ENCODE peak calls at places on chromosomes 1 and 21, in six cellular contexts. D is ACHN, A is Kasumi-1, W is activated T-helper 1 cell treated with Interleukin-2 at 50 U/mL for 16 hours, N is ELR, P is activated T-cell treated with anti-CD3 and anti-CD28 coated beads for 24 hours. L is an unnamed sample.

GRCh38 chr1:30218438-30218837 is 504.9 kb downstream of the MATN1 start:
- DNase-seq in D (no peak), A (no peak), W (no peak), N (no peak), P (no peak), L (no peak)

GRCh38 chr1:112386024-112386723 is 9.8 kb upstream of the CTTNBP2NL start:
- DNase-seq in D (no peak), A (no peak), W (no peak), N (no peak), P (no peak), L (no peak)

GRCh38 chr1:74772945-74773344 is 40.0 kb downstream of the TYW3 start:
- DNase-seq in D (no peak), A (no peak), W (no peak), N (no peak), P (no peak), L (no peak)

GRCh38 chr1:181763736-181764135 is 280.4 kb downstream of the CACNA1E start:
- DNase-seq in D (no peak), A (no peak), W (no peak), N (no peak), P (no peak), L (no peak)

GRCh38 chr1:44849575-44850132 is 6.6 kb upstream of the PTCH2 start:
- DNase-seq in D (no peak), A (no peak), W (no peak), N (peak), P (no peak), L (no peak)

GRCh38 chr1:52237430-52237829 is 95.5 kb downstream of the ZFYVE9 start:
- DNase-seq in D (peak), A (peak), W (no peak), N (peak), P (no peak), L (no peak)

GRCh38 chr1:46810596-46810995 is 11.8 kb downstream of the CYP4B1 start:
- DNase-seq in D (no peak), A (no peak), W (no peak), N (no peak), P (no peak), L (no peak)

GRCh38 chr1:62989497-62989896 is 205.6 kb downstream of the ATG4C start:
- DNase-seq in D (peak), A (no peak), W (no peak), N (no peak), P (no peak), L (no peak)

GRCh38 chr1:110555807-110556470 is 37.0 kb upstream of the KCNA10 start:
- DNase-seq in D (no peak), A (no peak), W (no peak), N (no peak), P (no peak), L (no peak)

GRCh38 chr1:18557621-18558465 is 72.8 kb upstream of the PAX7 start:
- DNase-seq in D (peak), A (no peak), W (no peak), N (no peak), P (peak), L (no peak)

GRCh38 chr1:56095924-56096655 is 483.3 kb downstream of the PLPP3 start:
- DNase-seq in D (no peak), A (no peak), W (no peak), N (peak), P (no peak), L (no peak)

GRCh38 chr21:36699026-36699545 is at the start of gene SIM2:
- DNase-seq in D (peak), A (no peak), W (no peak), N (peak), P (no peak), L (no peak)

GRCh38 chr1:226643701-226644540 is 95.2 kb downstream of the ITPKB start:
- DNase-seq in D (no peak), A (peak), W (no peak), N (no peak), P (no peak), L (no peak)

GRCh38 chr1:85366391-85366790 is 90.0 kb upstream of the BCL10 start:
- DNase-seq in D (peak), A (no peak), W (no peak), N (peak), P (no peak), L (no peak)

GRCh38 chr21:46171996-46172862 is 12.0 kb downstream of the SPATC1L start:
- DNase-seq in D (no peak), A (no peak), W (no peak), N (no peak), P (no peak), L (no peak)

GRCh38 chr1:93814795-93815737 is 63.9 kb downstream of the DNTTIP2 start:
- DNase-seq in D (no peak), A (no peak), W (no peak), N (no peak), P (no peak), L (no peak)

GRCh38 chr1:53636621-53637171 is 102.3 kb downstream of the GLIS1 start:
- DNase-seq in D (no peak), A (no peak), W (no peak), N (no peak), P (no peak), L (no peak)

GRCh38 chr1:152348447-152348846 is 11.4 kb downstream of the FLG2 start:
- DNase-seq in D (peak), A (no peak), W (no peak), N (peak), P (no peak), L (no peak)

GRCh38 chr21:37119421-37120218 is 46.6 kb downstream of the TTC3 start:
- DNase-seq in D (no peak), A (no peak), W (no peak), N (no peak), P (no peak), L (no peak)

GRCh38 chr1:160189649-160190625 is at the start of gene CASQ1:
- DNase-seq in D (peak), A (no peak), W (no peak), N (peak), P (no peak), L (no peak)

GRCh38 chr1:147273409-147274307 is 31.2 kb downstream of the CHD1L start:
- DNase-seq in D (peak), A (peak), W (no peak), N (peak), P (no peak), L (no peak)

GRCh38 chr21:35138665-35139381 is 89.7 kb upstream of the RUNX1 start:
- DNase-seq in D (peak), A (no peak), W (no peak), N (peak), P (peak), L (no peak)

GRCh38 chr1:30335389-30335996 is 387.9 kb downstream of the MATN1 start:
- DNase-seq in D (no peak), A (no peak), W (no peak), N (no peak), P (no peak), L (no peak)

GRCh38 chr1:84587099-84587498 is 12.9 kb upstream of the CTBS start:
- DNase-seq in D (no peak), A (no peak), W (no peak), N (no peak), P (no peak), L (no peak)

GRCh38 chr1:36239941-36240637 is 15.8 kb downstream of the THRAP3 start:
- DNase-seq in D (no peak), A (no peak), W (no peak), N (no peak), P (no peak), L (no peak)

GRCh38 chr1:93801471-93801870 is 77.5 kb downstream of the DNTTIP2 start:
- DNase-seq in D (no peak), A (no peak), W (no peak), N (peak), P (no peak), L (no peak)

GRCh38 chr21:45265721-45266517 is 21.8 kb downstream of the POFUT2 start:
- DNase-seq in D (no peak), A (no peak), W (no peak), N (no peak), P (no peak), L (no peak)

GRCh38 chr1:180728472-180729106 is 96.8 kb downstream of the XPR1 start:
- DNase-seq in D (no peak), A (no peak), W (no peak), N (no peak), P (no peak), L (no peak)

GRCh38 chr1:175040324-175040910 is 17.2 kb upstream of the MRPS14 start:
- DNase-seq in D (no peak), A (no peak), W (no peak), N (no peak), P (no peak), L (no peak)

GRCh38 chr1:161038523-161039153 is at the start of gene TSTD1:
- DNase-seq in D (peak), A (peak), W (peak), N (no peak), P (peak), L (peak)

GRCh38 chr1:57576750-57577149 is 152.9 kb upstream of the DAB1 start:
- DNase-seq in D (no peak), A (no peak), W (no peak), N (no peak), P (no peak), L (no peak)

GRCh38 chr1:32903991-32904776 is 3.0 kb upstream of the TMEM54 start:
- DNase-seq in D (no peak), A (no peak), W (no peak), N (peak), P (no peak), L (no peak)